ENCODE peak calls at places on chromosomes 16 and 17, in five cellular contexts. Y is tibial nerve, I is esophagus muscularis mucosa, Z is stomach, H is ovary. W is an unnamed sample.

GRCh38 chr17:27747462-27748359 is 52.6 kb downstream of the NOS2 start:
- DNase-seq in Y (no peak), I (no peak), Z (no peak), H (no peak), W (no peak)

GRCh38 chr16:10983175-10983558 is 38.8 kb downstream of the CLEC16A start:
- DNase-seq in Y (no peak), I (no peak), Z (peak; percentile 44), H (no peak), W (no peak)

GRCh38 chr16:80300876-80301275 is 239.9 kb upstream of the DYNLRB2 start:
- DNase-seq in Y (no peak), I (no peak), Z (no peak), H (no peak), W (no peak)

GRCh38 chr16:51759999-51760398 is 608.9 kb upstream of the SALL1 start:
- DNase-seq in Y (no peak), I (no peak), Z (no peak), H (no peak), W (no peak)

GRCh38 chr17:17108681-17109049 is 66.4 kb downstream of the MPRIP start:
- DNase-seq in Y (no peak), I (no peak), Z (peak; percentile 57), H (no peak), W (no peak)

GRCh38 chr17:56038136-56038535 is 115.1 kb upstream of the ANKFN1 start:
- DNase-seq in Y (no peak), I (no peak), Z (no peak), H (no peak), W (no peak)

GRCh38 chr16:15874745-15875314 is 13.6 kb downstream of the CEP20 start:
- DNase-seq in Y (peak; percentile 61), I (no peak), Z (peak; percentile 59), H (peak; percentile 57), W (no peak)

GRCh38 chr16:81513204-81514040 is 68.8 kb downstream of the CMIP start:
- DNase-seq in Y (peak; percentile 49), I (no peak), Z (no peak), H (peak; percentile 60), W (peak; percentile 75)

GRCh38 chr16:72241930-72242329 is 70.0 kb upstream of the PMFBP1 start:
- DNase-seq in Y (peak; percentile 45), I (no peak), Z (no peak), H (peak; percentile 28), W (no peak)

GRCh38 chr17:6544011-6544370 is 12.4 kb downstream of the PITPNM3 start:
- DNase-seq in Y (no peak), I (no peak), Z (no peak), H (no peak), W (no peak)

GRCh38 chr17:18920911-18921441 is 31.0 kb upstream of the SLC5A10 start:
- DNase-seq in Y (no peak), I (no peak), Z (no peak), H (no peak), W (no peak)

GRCh38 chr17:17508019-17508535 is 11.9 kb upstream of the RASD1 start:
- DNase-seq in Y (no peak), I (no peak), Z (no peak), H (no peak), W (no peak)

GRCh38 chr16:31459722-31460581 is 651 bp downstream of the ARMC5 start:
- DNase-seq in Y (peak; percentile 99), I (peak; percentile 100), Z (peak; percentile 100), H (peak; percentile 100), W (peak; percentile 100)

GRCh38 chr16:69482410-69482951 is 58.1 kb downstream of the CYB5B start:
- DNase-seq in Y (peak; percentile 65), I (no peak), Z (peak; percentile 37), H (peak; percentile 44), W (peak; percentile 83)

GRCh38 chr16:81601008-81601428 is 156.4 kb downstream of the CMIP start:
- DNase-seq in Y (no peak), I (no peak), Z (no peak), H (no peak), W (no peak)

GRCh38 chr16:58128721-58129096 is 472 bp downstream of the CFAP20 start:
- DNase-seq in Y (no peak), I (no peak), Z (no peak), H (no peak), W (no peak)

GRCh38 chr17:1471931-1472727 is 16.1 kb upstream of the CRK start:
- DNase-seq in Y (no peak), I (no peak), Z (no peak), H (no peak), W (no peak)

GRCh38 chr17:80604007-80604728 is 59.5 kb downstream of the RPTOR start:
- DNase-seq in Y (no peak), I (no peak), Z (no peak), H (no peak), W (no peak)

GRCh38 chr17:40075216-40076100 is 12.7 kb downstream of the THRA start:
- DNase-seq in Y (peak; percentile 91), I (no peak), Z (peak; percentile 94), H (peak; percentile 76), W (no peak)

GRCh38 chr16:11797957-11798299 is 870 bp upstream of the ZC3H7A start:
- DNase-seq in Y (no peak), I (no peak), Z (no peak), H (no peak), W (no peak)

GRCh38 chr16:27177031-27177774 is 26.1 kb upstream of the KDM8 start:
- DNase-seq in Y (no peak), I (no peak), Z (no peak), H (no peak), W (no peak)

GRCh38 chr17:64126918-64127317 is 3.0 kb downstream of the ERN1 start:
- DNase-seq in Y (no peak), I (no peak), Z (no peak), H (no peak), W (no peak)

GRCh38 chr17:20010099-20010863 is 1.1 kb downstream of the SPECC1 start:
- DNase-seq in Y (peak; percentile 43), I (no peak), Z (peak; percentile 45), H (peak; percentile 51), W (no peak)

DNA sequence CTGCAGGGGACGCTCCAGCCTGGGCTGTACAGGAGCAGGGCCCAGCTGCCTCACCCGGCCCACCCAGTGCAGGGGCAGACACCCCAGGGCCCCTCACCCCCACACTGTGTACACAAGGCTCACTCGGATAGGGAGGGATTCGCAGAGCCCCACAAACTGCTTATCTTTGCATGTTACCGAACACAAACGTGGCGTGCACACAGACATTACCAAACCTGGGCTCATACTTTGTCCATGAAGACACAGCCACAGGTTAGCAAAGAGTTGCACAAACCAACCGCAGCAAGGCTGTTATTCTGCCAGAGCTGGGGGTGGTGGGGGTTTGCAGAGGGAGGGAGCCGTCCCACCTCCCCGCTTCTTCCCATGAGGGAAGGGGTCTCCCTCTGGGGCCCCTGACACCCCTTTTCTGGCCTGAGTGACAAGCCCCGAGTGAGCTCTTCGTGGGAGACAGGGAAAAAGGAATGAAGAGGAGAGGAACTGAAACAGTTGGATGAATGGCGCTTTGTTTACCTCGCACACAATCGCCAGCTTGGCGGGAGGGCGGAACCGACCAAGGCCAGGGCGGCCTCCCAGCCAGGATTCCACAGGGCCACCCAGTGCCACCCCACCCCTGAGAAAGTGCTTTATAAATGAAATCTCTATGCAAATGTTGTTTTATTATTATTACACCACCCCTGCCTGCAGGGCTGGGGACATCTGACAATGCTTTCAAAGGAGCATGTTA is 434 bp upstream of the CPSF4L start:
- DNase-seq in Y (no peak), I (no peak), Z (peak; percentile 76), H (peak; percentile 57), W (no peak)
- TF ChIP-seq EP300 in Y (no peak), I (no peak), Z (no peak), H (no peak), W (no peak)

GRCh38 chr17:49992933-49993422 is 2.0 kb downstream of the DLX3 start:
- DNase-seq in Y (no peak), I (no peak), Z (no peak), H (no peak), W (no peak)
- H3K4me1 ChIP-seq in Y (no peaks in the 10 kb centered on the region), I (peaks cover 43% of the 10 kb centered on the region), Z (peaks cover 28% of the 10 kb centered on the region), H (peaks cover 5% of the 10 kb centered on the region), W (peaks cover 63% of the 10 kb centered on the region)

DNA sequence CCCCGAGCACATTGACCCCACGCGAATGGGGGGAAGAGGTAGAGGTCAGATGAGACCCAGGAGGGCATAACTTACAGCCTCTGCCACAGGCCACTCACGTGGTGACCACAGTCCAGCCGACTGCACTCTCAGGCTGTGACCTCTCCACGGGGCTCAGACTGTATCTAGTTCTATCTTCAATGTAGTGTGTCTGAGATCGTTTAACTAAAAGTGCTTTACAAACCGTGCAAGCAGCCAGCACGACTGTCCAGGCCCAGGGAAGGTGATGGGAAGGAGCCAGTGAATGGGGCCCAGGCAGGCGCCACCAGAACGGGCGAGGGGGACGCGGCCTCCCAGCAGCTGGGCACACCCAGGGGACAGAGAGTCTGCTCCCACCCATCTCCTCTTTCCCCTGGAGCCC is 108.6 kb downstream of the ANKRD11 start:
- DNase-seq in Y (no peak), I (no peak), Z (no peak), H (no peak), W (no peak)
- TF ChIP-seq POLR2A in Y (no peak), I (no peak), Z (no peak), H (no peak), W (no peak)

GRCh38 chr16:1121009-1121408 is 25.0 kb upstream of the C1QTNF8 start:
- DNase-seq in Y (no peak), I (no peak), Z (no peak), H (no peak), W (no peak)

GRCh38 chr16:1119129-1119528 is 23.1 kb upstream of the C1QTNF8 start:
- DNase-seq in Y (no peak), I (no peak), Z (no peak), H (no peak), W (no peak)

GRCh38 chr16:1117926-1118325 is 21.9 kb upstream of the C1QTNF8 start:
- DNase-seq in Y (no peak), I (no peak), Z (no peak), H (no peak), W (no peak)

GRCh38 chr16:1121601-1122000 is 25.6 kb upstream of the C1QTNF8 start:
- DNase-seq in Y (no peak), I (no peak), Z (no peak), H (no peak), W (no peak)

GRCh38 chr16:1119766-1120611 is 23.9 kb upstream of the C1QTNF8 start:
- DNase-seq in Y (no peak), I (no peak), Z (no peak), H (no peak), W (no peak)
- TF ChIP-seq EP300 in Y (no peak), I (no peak), Z (no peak), H (no peak), W (no peak)

W was measured in suprapubic skin.